ENCODE peak calls at places on chromosomes 5 and 9, in four cellular contexts. V is mucosa of gallbladder; E is stimulated activated CD4-positive, alpha-beta T cell treated with anti-CD3 and anti-CD28 coated beads, TNF-alpha, amount 100 ng/mL, for 1 hour; G is CD4-positive, alpha-beta T cell. W is an unnamed sample.

GRCh38 chr9:228929-229695 is 14.4 kb downstream of the DOCK8 start:
- DNase-seq in E (no peak), G (no peak), V (no peak), W (no peak)

GRCh38 chr9:133199648-133200321 is 9.3 kb downstream of the OBP2B start:
- DNase-seq in V (peak), E (no peak), G (no peak), W (no peak)

GRCh38 chr5:167770461-167770860 is 521.0 kb upstream of the WWC1 start:
- DNase-seq in G (no peak), V (no peak), E (no peak), W (no peak)

GRCh38 chr5:56620903-56621680 is 194.3 kb upstream of the MAP3K1 start:
- DNase-seq in E (no peak), V (no peak), G (no peak), W (no peak)

GRCh38 chr9:110078626-110079025 is 129.3 kb downstream of the C9orf152 start:
- DNase-seq in E (no peak), G (no peak), V (no peak), W (no peak)

GRCh38 chr5:179257190-179257741 is 88.0 kb downstream of the ADAMTS2 start:
- DNase-seq in V (no peak), G (no peak), E (no peak), W (no peak)

GRCh38 chr5:134115806-134116175 is 1.3 kb downstream of the TCF7 start:
- DNase-seq in E (no peak), G (no peak), V (no peak), W (no peak)

GRCh38 chr5:32651638-32652037 is 59.5 kb upstream of the NPR3 start:
- DNase-seq in E (no peak), G (no peak), V (no peak), W (no peak)

GRCh38 chr9:114386886-114387677 is 700 bp downstream of the AKNA start:
- DNase-seq in E (no peak), V (no peak), G (no peak), W (no peak)

GRCh38 chr9:79588488-79588887 is 16.7 kb downstream of the TLE4 start:
- DNase-seq in E (no peak), G (no peak), V (no peak), W (no peak)

GRCh38 chr9:135413086-135413375 is 66.6 kb upstream of the PPP1R26 start:
- DNase-seq in G (no peak), E (no peak), V (no peak), W (no peak)

GRCh38 chr9:21096172-21096900 is 18.6 kb upstream of the IFNB1 start:
- DNase-seq in G (no peak), V (no peak), E (no peak), W (peak)

GRCh38 chr5:151085517-151086031 is 4.7 kb upstream of the TNIP1 start:
- DNase-seq in G (no peak), V (no peak), E (no peak), W (peak)

GRCh38 chr9:36064448-36065037 is 27.8 kb downstream of the RECK start:
- DNase-seq in G (no peak), V (no peak), E (no peak), W (no peak)

GRCh38 chr5:8457187-8458037 is 588.5 kb downstream of the MTRR start:
- DNase-seq in V (peak), G (peak), E (peak), W (peak)